ENCODE peak calls at places on chromosome 22, in four cellular contexts. S, J, D and Q are unnamed samples.
A peak's percentile ranks its signal among the peaks of the same experiment; 100 is the strongest.

GRCh38 chr22:44931077-44931540 is 78.7 kb downstream of the PHF21B start:
- DNase-seq in D (no peak), S (peak; percentile 23), J (no peak), Q (peak; percentile 29)

GRCh38 chr22:44340271-44341239 is 27.8 kb upstream of the SHISAL1 start:
- DNase-seq in J (no peak), D (no peak), S (no peak), Q (no peak)

GRCh38 chr22:40426671-40427070 is 56.3 kb downstream of the SGSM3 start:
- DNase-seq in J (no peak), D (no peak), S (no peak), Q (peak; percentile 88)

GRCh38 chr22:28903080-28903479 is 19.7 kb downstream of the ZNRF3 start:
- DNase-seq in D (no peak), J (no peak), S (no peak), Q (no peak)

GRCh38 chr22:32205974-32206773 is 1.3 kb upstream of the RFPL2 start:
- DNase-seq in J (peak; percentile 76), D (peak; percentile 70), S (peak; percentile 53), Q (no peak)

GRCh38 chr22:43988116-43988817 is 33.0 kb downstream of the SAMM50 start:
- DNase-seq in S (no peak), D (no peak), J (no peak), Q (no peak)

GRCh38 chr22:47437110-47437509 is 674.7 kb downstream of the TBC1D22A start:
- DNase-seq in D (no peak), J (no peak), S (no peak), Q (no peak)

GRCh38 chr22:31561238-31561887 is 65.0 kb downstream of the SFI1 start:
- DNase-seq in J (peak; percentile 89), D (peak; percentile 94), S (peak; percentile 92), Q (peak; percentile 77)

GRCh38 chr22:39598017-39598965 is 27.7 kb downstream of the CACNA1I start:
- DNase-seq in D (peak; percentile 95), S (peak; percentile 86), J (peak; percentile 95), Q (no peak)

GRCh38 chr22:40453676-40454075 is 83.3 kb downstream of the SGSM3 start:
- DNase-seq in J (no peak), S (no peak), D (no peak), Q (peak; percentile 43)

GRCh38 chr22:47645450-47645914 is 883.0 kb downstream of the TBC1D22A start:
- DNase-seq in S (peak; percentile 14), J (no peak), D (no peak), Q (no peak)

GRCh38 chr22:29382575-29383328 is 5.6 kb downstream of the AP1B1 start:
- DNase-seq in S (no peak), J (no peak), D (no peak), Q (no peak)

GRCh38 chr22:29799217-29799680 is 32.1 kb downstream of the UQCR10 start:
- DNase-seq in D (no peak), J (no peak), S (no peak), Q (peak; percentile 94)

GRCh38 chr22:47322854-47323253 is 560.4 kb downstream of the TBC1D22A start:
- DNase-seq in J (no peak), D (no peak), S (no peak), Q (no peak)

GRCh38 chr22:29747832-29748231 is 19.0 kb downstream of the ZMAT5 start:
- DNase-seq in D (no peak), S (no peak), J (no peak), Q (no peak)

GRCh38 chr22:46465793-46466192 is 71.6 kb downstream of the CELSR1 start:
- DNase-seq in S (no peak), J (no peak), D (no peak), Q (no peak)

GRCh38 chr22:19097518-19097917 is 24.7 kb downstream of the DGCR2 start:
- DNase-seq in D (no peak), J (no peak), S (no peak), Q (no peak)

GRCh38 chr22:42214625-42215415 is 55.6 kb downstream of the TCF20 start:
- DNase-seq in D (no peak), J (no peak), S (peak; percentile 32), Q (no peak)

GRCh38 chr22:17777717-17778044 is 3.4 kb upstream of the BID start:
- DNase-seq in D (no peak), J (no peak), S (no peak), Q (no peak)

GRCh38 chr22:32836286-32836859 is 34.9 kb downstream of the TIMP3 start:
- DNase-seq in S (peak; percentile 36), D (no peak), J (no peak), Q (peak; percentile 22)

GRCh38 chr22:45469573-45470383 is 32.9 kb upstream of the FBLN1 start:
- DNase-seq in J (no peak), D (no peak), S (no peak), Q (no peak)

GRCh38 chr22:47918936-47919505 is 1156.6 kb downstream of the TBC1D22A start:
- DNase-seq in D (no peak), J (no peak), S (no peak), Q (no peak)

GRCh38 chr22:41361716-41362310 is 19.9 kb upstream of the TEF start:
- DNase-seq in S (no peak), D (no peak), J (no peak), Q (peak; percentile 50)

GRCh38 chr22:19066531-19067271 is 55.5 kb downstream of the DGCR2 start:
- DNase-seq in S (no peak), D (no peak), J (no peak), Q (peak; percentile 83)

DNA sequence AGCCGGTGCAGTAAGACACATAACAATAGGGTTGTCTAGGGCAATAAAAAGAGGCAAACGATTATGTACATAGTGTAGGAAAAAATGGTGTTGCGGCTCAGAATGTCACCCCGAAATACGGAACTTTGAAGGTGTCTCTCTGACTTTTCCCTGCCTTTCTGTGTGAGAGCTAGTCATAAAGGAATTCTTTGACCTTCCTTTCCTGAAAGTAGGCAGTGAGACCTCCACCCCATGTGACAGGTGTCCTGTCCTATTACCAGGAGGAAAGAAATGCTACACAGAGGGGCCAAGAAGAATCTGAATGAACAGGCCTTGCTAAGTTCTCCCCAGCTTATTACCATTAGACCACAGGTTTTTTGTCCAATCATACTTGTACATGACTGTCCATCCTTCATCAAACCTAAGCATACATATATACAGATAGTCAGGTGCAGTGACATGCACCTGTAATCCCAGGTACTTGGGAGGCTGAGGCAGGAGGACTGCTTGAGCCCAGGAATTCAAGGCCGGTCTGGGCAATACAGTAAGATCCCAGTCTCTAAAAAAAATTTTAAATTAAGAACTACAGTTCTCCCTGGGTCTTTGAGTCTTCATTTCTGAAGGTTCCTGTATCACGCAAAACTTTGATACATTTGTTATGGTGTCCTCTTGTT is 16.1 kb upstream of the TOP3B start:
- DNase-seq in S (no peak), D (no peak), J (no peak), Q (no peak)
- H4K5ac ChIP-seq in S (no peak overlapping the region), D (no peak overlapping the region), J (no peak overlapping the region), Q (no peak overlapping the region)

GRCh38 chr22:36629320-36629719 is 74.2 kb downstream of the CACNG2 start:
- DNase-seq in D (no peak), J (no peak), S (no peak), Q (no peak)
- H4K5ac ChIP-seq in D (no peak overlapping the region), J (no peak overlapping the region), S (no peak overlapping the region), Q (no peak overlapping the region)

GRCh38 chr22:25690798-25691197 is 51.2 kb upstream of the MYO18B start:
- DNase-seq in D (no peak), J (no peak), S (no peak), Q (no peak)

GRCh38 chr22:25692965-25693565 is 48.9 kb upstream of the MYO18B start:
- DNase-seq in D (no peak), S (no peak), J (no peak), Q (no peak)

GRCh38 chr22:25692392-25692791 is 49.6 kb upstream of the MYO18B start:
- DNase-seq in S (no peak), D (no peak), J (no peak), Q (no peak)

GRCh38 chr22:25689631-25690030 is 52.4 kb upstream of the MYO18B start:
- DNase-seq in S (no peak), J (no peak), D (no peak), Q (no peak)

GRCh38 chr22:25688627-25689026 is 53.4 kb upstream of the MYO18B start:
- DNase-seq in J (no peak), D (no peak), S (no peak), Q (no peak)
- H4K5ac ChIP-seq in J (no peak overlapping the region), D (no peak overlapping the region), S (no peak overlapping the region), Q (no peak overlapping the region)

DNA sequence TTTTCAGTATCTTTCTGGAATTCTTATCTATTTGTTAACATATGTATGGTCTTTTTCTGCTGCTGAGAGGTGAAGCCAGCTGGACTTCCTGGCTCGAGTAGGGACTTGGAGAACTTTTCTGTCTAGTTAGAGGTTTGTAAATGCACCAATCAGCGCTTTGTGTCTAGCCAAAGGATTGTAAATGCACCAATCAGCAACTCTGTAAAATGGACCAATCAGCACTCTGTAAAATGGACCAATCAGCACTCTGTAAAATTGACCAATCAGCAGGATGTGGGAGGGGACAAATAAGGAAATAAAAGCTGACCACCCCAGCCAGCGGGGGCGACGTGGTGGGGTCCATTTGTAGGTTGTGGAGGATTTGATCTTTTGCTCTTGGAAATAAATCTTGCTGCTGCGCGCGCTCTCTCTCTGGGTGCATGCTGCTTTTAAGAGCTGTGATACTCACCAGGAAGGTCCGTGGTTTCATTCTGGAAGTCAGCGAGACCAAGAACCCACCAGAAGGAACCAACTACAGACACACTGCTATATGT is 202.9 kb downstream of the MIAT start:
- DNase-seq in J (peak; percentile 27), D (no peak), S (no peak), Q (no peak)
- H4K5ac ChIP-seq in J (no peak overlapping the region), D (no peak overlapping the region), S (no peak overlapping the region), Q (no peak overlapping the region)

GRCh38 chr22:49647346-49648026 is 180.2 kb downstream of the BRD1 start:
- DNase-seq in J (no peak), S (no peak), D (no peak), Q (no peak)
- H4K5ac ChIP-seq in J (no peak overlapping the region), S (no peak overlapping the region), D (no peak overlapping the region), Q (no peak overlapping the region)

GRCh38 chr22:50280022-50280707 is 10.0 kb upstream of the MAPK11 start:
- DNase-seq in S (no peak), J (no peak), D (no peak), Q (no peak)
- H4K5ac ChIP-seq in S (no peak overlapping the region), J (no peak overlapping the region), D (no peak overlapping the region), Q (no peak overlapping the region)

GRCh38 chr22:20166703-20167102 is 15.8 kb upstream of the CCDC188 start:
- DNase-seq in D (no peak), J (no peak), S (no peak), Q (no peak)
- H4K5ac ChIP-seq in D (no peak overlapping the region), J (no peak overlapping the region), S (no peak overlapping the region), Q (no peak overlapping the region)

DNA sequence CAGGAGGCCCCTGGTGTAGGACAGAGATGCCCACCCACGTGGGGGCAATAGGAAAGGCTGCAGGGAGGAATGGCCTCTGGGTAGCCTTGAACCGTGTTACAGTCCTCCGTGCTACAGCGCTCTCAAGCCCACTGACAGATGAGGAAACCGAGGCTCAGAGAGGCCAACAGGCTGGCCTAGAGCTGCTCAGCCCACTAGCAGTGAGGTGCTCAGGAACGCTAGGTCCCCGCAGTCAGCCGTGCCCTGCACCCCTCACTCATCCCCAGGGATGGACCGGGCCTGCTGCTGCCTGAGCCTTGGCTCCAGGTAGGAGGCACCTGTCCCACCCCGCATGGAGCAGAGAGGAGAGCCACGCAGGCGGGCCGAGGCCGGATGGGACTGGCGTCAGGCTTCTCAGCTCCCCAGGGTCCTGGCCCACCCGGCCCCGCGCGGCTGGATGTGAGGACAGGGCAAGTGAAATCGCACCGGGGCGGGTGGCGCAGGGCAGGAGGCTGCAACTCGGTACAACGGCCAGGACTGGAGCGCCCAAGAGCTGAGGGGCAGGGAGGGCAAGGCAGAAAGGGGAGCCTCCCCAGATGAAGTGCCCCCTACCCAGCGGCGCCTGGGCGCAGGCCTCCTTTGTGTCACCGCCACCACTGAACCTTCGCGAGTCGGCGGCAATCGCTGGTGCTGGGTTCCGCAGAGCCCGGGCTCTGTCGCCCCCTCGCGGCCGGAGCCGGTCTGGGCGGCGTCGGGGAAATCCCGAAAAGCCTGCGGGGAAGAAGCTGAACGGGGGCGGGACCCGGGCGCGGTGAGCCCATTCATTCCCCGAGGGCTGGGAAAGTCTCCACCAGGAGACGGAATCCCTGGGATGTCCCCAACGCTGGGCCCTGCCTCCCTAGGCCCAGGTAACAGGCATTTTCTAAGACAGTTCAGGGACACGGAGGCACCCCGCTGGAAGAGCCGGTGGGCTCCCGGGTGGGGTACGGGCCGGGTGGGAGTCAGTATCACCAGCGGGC is 8.4 kb upstream of the SLC2A11 start:
- DNase-seq in J (peak; percentile 100), D (peak; percentile 95), S (peak; percentile 93), Q (peak; percentile 51)
- H4K5ac ChIP-seq in J (peak overlapping the region; percentile 73), D (no peak overlapping the region), S (no peak overlapping the region), Q (no peak overlapping the region)